ENCODE peak calls at places on chromosomes 2 and 18, in seven cellular contexts. S is fibroblast of mammary gland; M is cerebellum; D is body of pancreas; B is C1 segment of cervical spinal cord; G is stimulated activated CD4-positive, alpha-beta T cell treated with anti-CD3 and anti-CD28 coated beads, Interleukin-12 subunit alpha, Interleukin-12 subunit beta, amount 100 ng/mL, for 4 hours; L is adrenal gland. X is an unnamed sample.

GRCh38 chr2:69143726-69144360 is 130.9 kb downstream of the ANTXR1 start:
- DNase-seq in S (no peak), M (no peak), D (no peak), B (no peak), G (no peak), L (no peak), X (no peak)

GRCh38 chr2:143893340-143893739 is 626.6 kb downstream of the ZEB2 start:
- DNase-seq in S (no peak), M (no peak), D (no peak), B (no peak), G (no peak), L (no peak), X (no peak)

GRCh38 chr18:23183356-23184150 is 48.3 kb downstream of the CABLES1 start:
- DNase-seq in S (peak; percentile 64), M (no peak), D (no peak), B (no peak), G (no peak), L (no peak), X (no peak)

GRCh38 chr18:48826271-48826670 is 124.5 kb downstream of the SMAD7 start:
- DNase-seq in S (no peak), M (no peak), D (no peak), B (no peak), G (no peak), L (peak; percentile 35), X (no peak)

GRCh38 chr2:60806988-60807681 is 51.1 kb downstream of the PAPOLG start:
- DNase-seq in S (peak; percentile 84), M (no peak), D (no peak), B (no peak), G (peak; percentile 51), L (peak; percentile 25), X (no peak)

GRCh38 chr2:162053808-162054155 is 20.2 kb downstream of the DPP4 start:
- DNase-seq in S (no peak), M (no peak), D (no peak), B (no peak), G (no peak), L (no peak), X (no peak)

GRCh38 chr2:43798300-43798699 is 24.5 kb downstream of the DYNC2LI1 start:
- DNase-seq in S (no peak), M (no peak), D (no peak), B (no peak), G (no peak), L (no peak), X (no peak)

GRCh38 chr2:217928324-217929293 is 74.2 kb downstream of the TNS1 start:
- DNase-seq in S (peak; percentile 30), M (no peak), D (no peak), B (no peak), G (no peak), L (no peak), X (no peak)

GRCh38 chr2:54041135-54041534 is 70.3 kb upstream of the PSME4 start:
- DNase-seq in S (peak; percentile 78), M (no peak), D (no peak), B (no peak), G (peak; percentile 48), L (no peak), X (no peak)

GRCh38 chr2:217801711-217802110 is 201.1 kb downstream of the TNS1 start:
- DNase-seq in S (no peak), M (no peak), D (no peak), B (no peak), G (no peak), L (peak; percentile 48), X (no peak)

GRCh38 chr2:210795506-210795905 is 239.1 kb downstream of the CPS1 start:
- DNase-seq in S (no peak), M (no peak), D (no peak), B (no peak), G (no peak), L (no peak), X (no peak)

GRCh38 chr2:26758790-26759321 is 5.2 kb upstream of the SLC35F6 start:
- DNase-seq in S (peak; percentile 55), M (no peak), D (no peak), B (no peak), G (no peak), L (peak; percentile 83), X (no peak)

GRCh38 chr2:182506606-182507005 is 79.8 kb upstream of the PDE1A start:
- DNase-seq in S (peak; percentile 58), M (no peak), D (no peak), B (no peak), G (no peak), L (peak; percentile 53), X (no peak)

X was measured in NCI-H446.